ENCODE peak calls at places on chromosomes 3 and 15, in four cellular contexts. H, P, M and B are unnamed samples.
A peak's percentile ranks its signal among the peaks of the same experiment; 100 is the strongest.

GRCh38 chr15:75198560-75199346 is 2.9 kb upstream of the C15orf39 start:
- DNase-seq in H (peak; percentile 43), P (peak; percentile 54), M (peak; percentile 61), B (no peak)

GRCh38 chr15:58506064-58506490 is 74.3 kb downstream of the LIPC start:
- DNase-seq in M (no peak), H (no peak), P (no peak), B (no peak)

GRCh38 chr3:71028802-71029201 is 554.7 kb downstream of the FOXP1 start:
- DNase-seq in P (no peak), M (no peak), H (no peak), B (no peak)

GRCh38 chr15:83602021-83602420 is 51.9 kb upstream of the ADAMTSL3 start:
- DNase-seq in H (no peak), M (no peak), P (peak; percentile 12), B (no peak)

GRCh38 chr15:63035253-63035652 is 7.3 kb upstream of the TPM1 start:
- DNase-seq in H (no peak), M (no peak), P (no peak), B (no peak)

GRCh38 chr15:31303434-31304073 is 23.1 kb upstream of the KLF13 start:
- DNase-seq in M (peak; percentile 44), P (no peak), H (no peak), B (no peak)

GRCh38 chr15:48798319-48798718 is 12.6 kb downstream of the CEP152 start:
- DNase-seq in P (no peak), H (no peak), M (peak; percentile 53), B (no peak)

GRCh38 chr3:33064929-33065328 is 32.0 kb downstream of the GLB1 start:
- DNase-seq in M (no peak), H (no peak), P (no peak), B (no peak)

GRCh38 chr3:13594146-13594545 is 45.2 kb downstream of the FBLN2 start:
- DNase-seq in M (no peak), P (no peak), H (no peak), B (no peak)

GRCh38 chr3:34015204-34016142 is 217.0 kb downstream of the PDCD6IP start:
- DNase-seq in H (no peak), P (no peak), M (peak; percentile 79), B (no peak)

GRCh38 chr3:14430706-14431470 is 28.5 kb downstream of the SLC6A6 start:
- DNase-seq in P (no peak), H (no peak), M (no peak), B (no peak)

GRCh38 chr3:196080997-196081833 is 675 bp downstream of the TFRC start:
- DNase-seq in M (peak; percentile 69), P (no peak), H (peak; percentile 84), B (peak; percentile 84)

GRCh38 chr15:51223771-51224229 is 114.6 kb downstream of the CYP19A1 start:
- DNase-seq in H (no peak), M (no peak), P (peak; percentile 65), B (no peak)

GRCh38 chr15:81330351-81331085 is 6.6 kb upstream of the STARD5 start:
- DNase-seq in H (no peak), M (no peak), P (no peak), B (no peak)

GRCh38 chr3:126850370-126851085 is 132.4 kb upstream of the PLXNA1 start:
- DNase-seq in M (peak; percentile 96), P (no peak), H (no peak), B (peak; percentile 20)

GRCh38 chr3:123571264-123571972 is 13.4 kb downstream of the HACD2 start:
- DNase-seq in M (peak; percentile 70), H (no peak), P (no peak), B (no peak)

DNA sequence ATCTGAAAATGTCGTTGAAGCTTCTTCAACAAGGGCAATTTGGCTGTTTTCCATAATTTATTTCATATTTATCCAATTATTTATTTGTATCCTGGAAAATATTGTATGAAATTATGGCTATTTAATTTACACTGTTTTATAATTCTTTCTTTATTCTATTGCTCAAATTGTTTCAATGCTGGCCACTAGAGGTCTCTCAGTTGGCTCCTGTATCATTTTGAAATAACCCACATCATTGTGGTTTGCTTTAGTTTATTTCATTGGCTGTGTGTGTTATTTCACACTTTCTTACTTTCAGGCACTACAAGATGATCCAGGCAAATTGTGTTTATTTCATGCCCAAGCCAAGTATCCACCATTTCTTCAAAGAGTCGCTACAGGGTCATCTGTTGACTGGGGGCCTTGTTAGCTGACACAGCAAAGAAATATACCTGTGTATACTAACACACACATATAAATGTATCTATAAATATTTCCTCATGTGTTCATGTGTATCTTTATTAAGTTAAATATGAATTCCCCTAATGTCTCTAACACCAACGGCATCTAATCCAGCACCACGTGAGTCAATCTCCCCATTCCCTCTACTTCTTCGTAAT is 86.2 kb downstream of the NPAP1 start:
- DNase-seq in M (peak; percentile 39), H (peak; percentile 24), P (no peak), B (no peak)
- TF ChIP-seq CTCF in M (peak; percentile 50), H (peak; percentile 60), P (no peak), B (no peak)

DNA sequence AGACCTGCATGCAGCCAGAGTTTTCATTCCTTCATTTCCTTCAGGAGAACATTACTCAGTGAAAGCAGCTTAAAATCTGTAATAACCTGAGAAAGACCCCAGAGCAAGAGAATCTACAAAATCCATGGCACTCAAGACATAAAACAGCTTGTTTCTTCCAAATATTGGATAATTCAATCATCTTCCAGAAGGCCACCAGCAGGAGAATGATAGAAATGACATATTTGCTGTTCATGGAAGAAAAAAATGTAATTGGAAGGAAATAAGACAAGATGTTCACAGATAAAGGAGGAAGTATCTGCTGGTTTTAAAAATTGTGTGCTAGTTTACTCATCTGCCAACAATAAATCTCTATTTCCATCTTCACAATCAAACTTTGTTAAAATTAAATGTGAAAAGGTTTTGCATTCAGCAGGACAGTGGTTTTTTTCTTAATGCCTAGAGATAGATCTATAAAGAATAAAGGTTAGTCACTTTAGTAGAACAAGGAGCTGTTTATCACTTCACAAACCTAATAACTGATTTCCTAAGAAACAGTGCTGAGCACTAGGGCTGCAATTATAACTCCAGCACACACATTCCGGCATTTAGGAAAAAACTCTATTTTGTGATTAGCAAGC is 530.8 kb downstream of the NSUN3 start:
- DNase-seq in H (no peak), M (no peak), P (no peak), B (no peak)
- H3K27ac ChIP-seq in H (no peak overlapping the region), M (no peak overlapping the region), P (no peak overlapping the region), B (no peak overlapping the region)

GRCh38 chr3:44970916-44971490 is 5.0 kb downstream of the ZDHHC3 start:
- DNase-seq in M (no peak), H (no peak), P (no peak), B (no peak)
- H3K4me1 ChIP-seq in M (no peaks in the 10 kb centered on the region), H (peaks cover 5% of the 10 kb centered on the region), P (peaks cover 50% of the 10 kb centered on the region), B (peaks cover 15% of the 10 kb centered on the region)

DNA sequence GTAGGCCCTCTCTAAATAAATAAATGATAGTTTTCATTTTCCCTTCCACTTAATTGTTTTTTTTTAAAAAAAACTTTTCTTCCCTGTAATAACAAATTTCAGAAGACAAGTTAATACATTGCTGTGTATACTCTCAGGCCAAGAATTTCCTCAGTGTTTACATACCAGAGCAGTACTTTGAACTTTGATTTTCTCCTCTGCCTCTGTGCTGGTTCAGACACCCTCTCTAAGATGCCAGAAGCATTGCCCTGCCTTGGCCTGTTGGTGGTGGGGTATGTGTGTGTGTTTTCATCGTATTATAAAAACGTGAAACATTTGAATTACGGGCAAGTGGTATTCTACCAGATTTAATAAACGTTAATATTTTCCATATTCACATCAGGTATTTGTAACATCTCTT is 70.1 kb downstream of the SMAD3 start:
- DNase-seq in M (no peak), P (no peak), H (no peak), B (peak; percentile 31)
- TF ChIP-seq CTCF in M (no peak), P (no peak), H (no peak), B (no peak)

DNA sequence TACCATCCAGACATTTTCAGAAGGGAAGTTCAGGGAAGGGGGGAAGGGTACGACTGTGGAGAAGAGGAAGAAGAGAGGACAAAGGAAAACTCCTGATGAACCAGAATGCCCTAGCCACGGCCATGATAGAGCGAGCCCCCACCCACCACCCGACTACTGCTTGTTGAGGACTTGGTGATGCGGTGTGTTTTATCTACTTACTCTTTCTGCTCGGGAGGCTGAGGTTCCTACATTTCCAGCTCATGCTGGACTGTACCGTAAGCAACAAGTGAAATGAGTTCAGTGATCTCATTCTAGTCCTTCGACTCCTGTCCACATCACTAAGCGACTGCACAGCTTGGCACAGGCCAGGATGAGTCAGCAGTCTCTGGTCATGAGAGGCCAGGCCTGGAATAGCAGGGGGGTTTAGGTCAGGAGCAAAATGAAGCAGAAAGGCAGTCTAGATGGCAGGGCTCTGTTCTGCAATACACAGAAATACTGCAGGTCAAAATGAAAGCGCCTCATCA is 330.9 kb downstream of the TIGIT start:
- DNase-seq in H (no peak), P (peak; percentile 87), M (no peak), B (peak; percentile 89)
- H3K27ac ChIP-seq in H (no peak overlapping the region), P (peak overlapping the region; percentile 86), M (no peak overlapping the region), B (peak overlapping the region; percentile 57)